ENCODE peak calls at places on chromosomes 3 and 15, in ten cellular contexts. P is breast epithelium, J is heart left ventricle, G is IMR-90, K is HCT116, S is ovary, E is HepG2, U is body of pancreas, N is NB4, R is A549. T is an unnamed sample.

GRCh38 chr3:194561306-194561974 is 71.8 kb downstream of the TMEM44 start:
- DNase-seq in P (no peak), J (no peak), G (peak), K (no peak), S (no peak), E (no peak), U (no peak), N (no peak), R (no peak), T (no peak)

GRCh38 chr3:38136272-38136806 is 588 bp downstream of the ACAA1 start:
- DNase-seq in P (no peak), J (no peak), G (peak), K (no peak), S (peak), E (no peak), U (peak), N (peak), R (no peak), T (peak)

GRCh38 chr15:90211440-90212168 is 10.5 kb downstream of the SEMA4B start:
- DNase-seq in P (no peak), J (no peak), G (peak), K (peak), S (no peak), E (no peak), U (peak), N (no peak), R (peak), T (no peak)

GRCh38 chr3:147702499-147702898 is 293.3 kb downstream of the ZIC1 start:
- DNase-seq in P (no peak), J (no peak), G (no peak), K (no peak), S (no peak), E (no peak), U (no peak), N (no peak), R (no peak), T (no peak)

GRCh38 chr15:85689729-85690128 is 105.0 kb downstream of the KLHL25 start:
- DNase-seq in P (no peak), J (peak), G (peak), K (no peak), S (peak), E (no peak), U (no peak), N (peak), R (no peak), T (no peak)

GRCh38 chr15:92619380-92620101 is 36.0 kb downstream of the FAM174B start:
- DNase-seq in P (peak), J (no peak), G (peak), K (no peak), S (peak), E (no peak), U (peak), N (no peak), R (no peak), T (no peak)

GRCh38 chr3:185320949-185321348 is 42.0 kb upstream of the MAP3K13 start:
- DNase-seq in P (no peak), J (no peak), G (no peak), K (no peak), S (no peak), E (no peak), U (no peak), N (no peak), R (no peak), T (no peak)

GRCh38 chr15:85763557-85764303 is 31.0 kb downstream of the KLHL25 start:
- DNase-seq in P (no peak), J (no peak), G (no peak), K (no peak), S (no peak), E (no peak), U (no peak), N (no peak), R (no peak), T (no peak)

GRCh38 chr3:150105886-150106612 is 135.4 kb upstream of the PFN2 start:
- DNase-seq in P (no peak), J (no peak), G (no peak), K (no peak), S (no peak), E (no peak), U (no peak), N (no peak), R (no peak), T (no peak)

GRCh38 chr15:27832263-27832647 is 266.9 kb downstream of the OCA2 start:
- DNase-seq in P (no peak), J (no peak), G (no peak), K (no peak), S (no peak), E (no peak), U (no peak), N (no peak), R (no peak), T (no peak)

GRCh38 chr15:55627730-55628368 is 39.7 kb upstream of the PYGO1 start:
- DNase-seq in P (no peak), J (no peak), G (peak), K (peak), S (no peak), E (peak), U (no peak), N (peak), R (peak), T (peak)

GRCh38 chr15:88887068-88887580 is 8.2 kb downstream of the HAPLN3 start:
- DNase-seq in P (no peak), J (no peak), G (no peak), K (no peak), S (no peak), E (no peak), U (no peak), N (no peak), R (no peak), T (no peak)

GRCh38 chr15:68552773-68553172 is 26.0 kb upstream of the CORO2B start:
- DNase-seq in P (no peak), J (no peak), G (peak), K (no peak), S (peak), E (no peak), U (no peak), N (no peak), R (no peak), T (peak)

GRCh38 chr15:94247789-94248638 is 16.7 kb downstream of the MCTP2 start:
- DNase-seq in P (no peak), J (no peak), G (no peak), K (no peak), S (no peak), E (peak), U (peak), N (no peak), R (no peak), T (no peak)

GRCh38 chr15:72991026-72991425 is 61.2 kb upstream of the NEO1 start:
- DNase-seq in P (no peak), J (no peak), G (peak), K (no peak), S (no peak), E (no peak), U (no peak), N (no peak), R (no peak), T (no peak)

GRCh38 chr3:12901631-12902045 is 60.3 kb upstream of the RPL32 start:
- DNase-seq in P (no peak), J (no peak), G (no peak), K (no peak), S (no peak), E (peak), U (no peak), N (peak), R (no peak), T (no peak)

GRCh38 chr3:12900885-12901411 is 59.6 kb upstream of the RPL32 start:
- DNase-seq in P (no peak), J (no peak), G (no peak), K (no peak), S (no peak), E (no peak), U (no peak), N (no peak), R (no peak), T (no peak)

GRCh38 chr3:12898290-12898979 is 57.1 kb upstream of the RPL32 start:
- DNase-seq in P (no peak), J (no peak), G (no peak), K (no peak), S (no peak), E (no peak), U (no peak), N (no peak), R (no peak), T (no peak)

GRCh38 chr3:12897537-12898289 is 56.3 kb upstream of the RPL32 start:
- DNase-seq in P (no peak), J (no peak), G (no peak), K (no peak), S (no peak), E (no peak), U (no peak), N (peak), R (no peak), T (no peak)

DNA sequence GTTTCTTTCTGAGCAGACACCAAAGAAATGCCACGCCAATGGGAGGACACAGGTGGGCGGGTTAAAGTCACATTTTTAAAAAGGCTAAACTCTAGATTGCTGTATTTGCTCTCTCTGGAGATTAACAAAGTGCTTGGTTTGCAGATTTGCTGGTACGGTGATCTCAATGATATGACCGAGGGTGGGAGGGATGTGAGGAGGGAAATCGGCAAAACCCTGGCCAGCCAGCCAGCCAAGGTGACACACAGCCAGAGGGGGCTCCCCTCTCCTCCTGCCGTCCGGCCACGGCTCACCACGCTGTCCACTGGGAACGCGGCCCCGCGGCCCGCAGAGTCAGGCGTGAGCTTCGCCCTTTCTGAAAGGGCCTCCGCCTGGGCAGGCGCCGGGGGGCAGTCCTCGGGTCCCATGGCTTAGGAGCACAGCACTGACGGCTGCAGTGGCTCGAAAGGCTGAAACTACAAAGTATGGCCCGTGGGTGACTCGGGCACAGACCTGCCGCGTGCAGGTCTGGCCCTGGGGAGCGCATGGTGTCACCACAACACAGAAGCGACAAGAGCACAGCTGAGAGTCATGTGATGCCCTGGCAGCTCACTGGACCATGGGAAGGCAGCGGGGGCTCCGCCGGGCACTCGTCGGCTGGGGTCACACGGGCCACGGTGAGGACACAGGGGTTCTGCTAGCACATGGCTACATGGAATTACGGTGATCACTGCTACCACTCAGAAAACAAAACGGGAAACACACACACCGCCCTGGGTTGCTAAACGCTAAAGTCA is 57.8 kb upstream of the RPL32 start:
- DNase-seq in P (no peak), J (no peak), G (no peak), K (no peak), S (no peak), E (no peak), U (no peak), N (no peak), R (no peak), T (no peak)
- TF ChIP-seq POLR2A in P (no peak), J (no peak), G (no peak), K (no peak), S (no peak), E (no peak), U (no peak), N (no peak), R (no peak), T (no peak)

DNA sequence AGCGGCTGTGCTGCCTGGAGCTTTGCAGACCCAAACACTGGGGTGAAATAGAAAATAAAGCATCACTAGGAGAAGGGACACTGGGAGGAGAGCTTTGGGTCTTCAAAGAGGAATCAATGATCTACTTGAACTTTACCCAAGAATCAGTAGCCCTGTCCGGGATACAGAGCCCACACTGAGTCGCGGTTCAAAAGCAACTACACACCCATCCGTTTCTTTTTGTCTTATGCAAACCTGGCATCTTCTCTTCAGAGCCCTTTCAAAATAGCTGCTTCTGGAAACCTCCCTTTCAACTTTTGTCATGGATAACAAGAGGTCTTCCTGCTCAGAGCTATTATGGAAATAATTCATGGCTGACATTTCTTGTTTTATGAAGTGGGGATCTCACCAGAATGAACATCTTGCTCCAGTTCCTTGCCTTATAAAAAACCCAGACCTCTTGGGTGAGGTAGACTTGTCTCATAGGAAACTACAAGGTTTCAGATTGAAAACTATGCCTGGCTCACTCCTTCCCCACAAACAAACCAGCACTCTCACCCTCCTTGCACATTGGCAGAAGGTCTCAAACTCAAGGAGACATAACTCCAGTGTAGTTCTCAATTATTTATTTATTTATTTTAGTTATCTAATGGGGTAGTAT is 115.1 kb upstream of the ARHGEF3 start:
- DNase-seq in P (no peak), J (no peak), G (no peak), K (no peak), S (no peak), E (no peak), U (no peak), N (no peak), R (no peak), T (no peak)
- H3K4me3 ChIP-seq in P (no peak), J (peak), G (no peak), K (no peak), S (no peak), E (no peak), U (no peak), N (no peak), R (no peak), T (no peak)

DNA sequence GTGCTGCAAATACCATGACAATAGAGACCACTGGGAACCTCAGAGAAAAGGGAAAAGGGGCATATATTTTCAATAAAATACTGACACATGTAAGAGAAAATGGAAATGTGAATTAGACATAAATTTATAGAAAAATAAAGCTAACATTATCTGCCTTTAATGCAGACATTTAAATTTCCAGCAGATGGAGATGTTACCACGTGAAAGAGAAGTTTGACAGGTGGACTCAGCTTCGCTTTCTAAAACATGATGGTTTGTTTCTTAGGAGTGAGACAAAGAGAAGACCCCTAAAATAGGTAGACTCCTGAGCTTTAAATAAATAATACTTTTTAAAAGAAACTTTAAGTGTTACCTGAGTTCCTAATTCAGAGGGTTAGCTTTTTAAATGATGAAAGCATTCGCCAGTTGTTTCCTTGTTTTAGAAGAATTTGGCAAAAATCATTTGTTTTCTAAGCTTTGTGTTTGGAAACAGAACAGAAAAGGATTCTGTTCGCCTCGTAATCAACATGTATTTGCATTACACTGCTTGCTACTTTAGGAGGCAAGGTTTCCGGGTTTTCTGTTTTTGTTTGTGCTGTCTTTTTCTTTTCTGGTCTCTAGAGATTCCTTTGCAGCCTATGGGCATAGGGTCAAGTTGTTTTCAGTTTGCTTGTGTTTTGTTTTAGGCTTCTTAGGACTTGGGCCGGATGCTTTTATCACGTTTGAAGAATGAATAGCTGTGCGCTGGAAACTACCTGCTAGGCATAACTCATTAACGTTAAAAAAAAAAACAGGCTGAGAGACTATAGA is 271.4 kb downstream of the THSD4 start:
- DNase-seq in P (no peak), J (no peak), G (peak), K (no peak), S (no peak), E (no peak), U (no peak), N (peak), R (no peak), T (no peak)
- TF ChIP-seq CTCF in P (peak), J (peak), G (peak), K (peak), S (peak), E (no peak), U (peak), N (no peak), R (peak), T (no peak)

GRCh38 chr3:39407773-39408492 is 1.4 kb downstream of the RPSA start:
- DNase-seq in P (no peak), J (no peak), G (peak), K (no peak), S (no peak), E (no peak), U (no peak), N (no peak), R (no peak), T (no peak)

GRCh38 chr3:39405687-39406367 is 693 bp upstream of the RPSA start:
- DNase-seq in P (no peak), J (no peak), G (no peak), K (no peak), S (no peak), E (no peak), U (no peak), N (no peak), R (no peak), T (no peak)

GRCh38 chr3:39404943-39405686 is 1.4 kb upstream of the RPSA start:
- DNase-seq in P (no peak), J (no peak), G (no peak), K (no peak), S (no peak), E (no peak), U (no peak), N (peak), R (no peak), T (no peak)

GRCh38 chr3:39407259-39407629 is 724 bp downstream of the RPSA start:
- DNase-seq in P (no peak), J (no peak), G (peak), K (no peak), S (no peak), E (peak), U (no peak), N (peak), R (no peak), T (no peak)

GRCh38 chr3:39406368-39407258 is at the start of gene RPSA:
- DNase-seq in P (peak), J (peak), G (peak), K (peak), S (peak), E (peak), U (peak), N (peak), R (peak), T (peak)
- TF ChIP-seq POLR2A in P (peak), J (peak), G (peak), K (peak), S (peak), E (peak), U (peak), N (peak), R (peak), T (no peak)

DNA sequence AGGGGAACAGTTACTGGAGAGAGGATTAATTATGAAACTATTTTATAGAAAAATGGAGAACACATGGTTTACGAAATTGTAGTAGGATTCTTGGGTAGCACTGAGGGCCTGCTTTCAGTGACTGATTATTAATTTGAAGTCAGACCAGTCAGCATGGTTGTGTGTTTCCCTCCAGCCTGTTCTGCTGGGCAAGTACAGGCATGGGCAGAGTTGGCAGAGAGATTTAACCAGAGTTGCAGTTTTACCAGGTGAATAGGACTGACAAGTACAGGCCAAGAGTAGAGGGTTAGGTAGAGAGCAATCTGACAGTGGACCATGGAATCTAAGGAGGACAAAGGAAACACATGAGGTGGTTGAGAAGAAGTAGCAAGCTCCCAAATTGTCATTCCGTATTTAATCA is 6.0 kb downstream of the SLC49A4 start:
- DNase-seq in P (no peak), J (no peak), G (no peak), K (no peak), S (no peak), E (no peak), U (no peak), N (no peak), R (no peak), T (peak)
- H3K4me3 ChIP-seq in P (no peak), J (no peak), G (no peak), K (no peak), S (no peak), E (no peak), U (no peak), N (no peak), R (no peak), T (no peak)

GRCh38 chr3:129604942-129605592 is 1.4 kb downstream of the PLXND1 start:
- DNase-seq in P (no peak), J (no peak), G (no peak), K (no peak), S (peak), E (no peak), U (no peak), N (no peak), R (no peak), T (no peak)
- TF ChIP-seq CTCF in P (no peak), J (no peak), G (no peak), K (no peak), S (no peak), E (peak), U (no peak), N (no peak), R (no peak), T (no peak)

DNA sequence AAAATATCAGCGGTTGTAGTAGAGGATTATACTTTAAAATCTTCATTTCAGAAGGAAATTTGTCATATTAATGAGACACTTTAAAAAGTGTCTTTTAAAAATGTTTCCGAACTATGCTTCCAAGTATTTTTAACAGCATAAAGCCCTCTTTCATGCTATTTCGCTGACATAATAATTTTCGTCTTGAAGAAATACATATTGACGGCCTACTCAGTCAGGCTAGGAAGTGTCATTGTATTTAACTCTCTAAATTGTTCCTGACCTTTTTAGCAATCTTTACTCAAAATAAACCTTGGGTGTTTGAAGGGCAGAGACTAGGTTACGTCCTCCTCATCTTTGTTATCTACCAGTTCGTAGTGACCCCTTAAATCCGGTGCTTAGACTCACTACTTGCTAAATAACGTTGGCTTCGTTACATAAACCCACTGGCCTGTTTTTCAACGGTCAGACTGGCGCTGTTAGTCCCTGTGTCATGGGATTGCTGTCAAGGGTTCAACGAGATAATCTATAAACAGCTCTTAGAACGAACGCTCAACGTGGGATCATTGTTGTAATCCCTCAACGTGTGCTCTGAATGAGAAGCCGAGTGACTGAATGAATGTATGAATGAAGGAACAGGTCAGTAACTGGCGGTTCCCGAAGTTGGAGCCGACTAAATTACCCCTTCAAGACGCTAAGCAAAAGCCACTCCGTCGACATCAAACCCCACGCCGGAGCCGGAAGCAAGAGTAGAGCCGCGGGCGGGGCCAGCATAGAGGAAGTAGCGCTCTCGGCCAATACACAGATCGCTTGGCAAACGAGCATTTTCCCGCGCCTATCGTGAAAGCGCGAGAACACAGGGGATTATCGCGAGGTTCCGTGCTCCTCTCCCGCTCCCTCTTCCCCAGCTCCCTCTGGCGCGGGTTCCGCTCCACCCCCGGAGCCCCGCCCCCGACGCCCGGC is 516 bp upstream of the LRRC28 start:
- DNase-seq in P (peak), J (peak), G (peak), K (peak), S (peak), E (peak), U (peak), N (peak), R (peak), T (peak)
- TF ChIP-seq POLR2A in P (peak), J (peak), G (peak), K (no peak), S (peak), E (peak), U (peak), N (peak), R (peak), T (peak)

T was measured in lower leg skin.